ENCODE peak calls at places on chromosomes 12 and 14, in eight cellular contexts. One of them, this sample, is unnamed.

GRCh38 chr14:68564236-68564825 is 228.5 kb downstream of the ZFP36L1 start:
- DNase-seq in esophagus squamous epithelium: no peak
- DNase-seq in GM12891: no peak
- DNase-seq in sigmoid colon: no peak
- DNase-seq in stomach: no peak
- DNase-seq in IMR-90: no peak
- DNase-seq in H54: no peak
- DNase-seq in vagina: no peak
- DNase-seq in this sample: no peak

GRCh38 chr12:48629541-48629940 is 52.5 kb downstream of the KANSL2 start:
- DNase-seq in esophagus squamous epithelium: no peak
- DNase-seq in GM12891: no peak
- DNase-seq in sigmoid colon: no peak
- DNase-seq in stomach: no peak
- DNase-seq in IMR-90: no peak
- DNase-seq in H54: no peak
- DNase-seq in vagina: no peak
- DNase-seq in this sample: no peak

GRCh38 chr14:52678591-52678990 is 16.8 kb downstream of the ERO1A start:
- DNase-seq in esophagus squamous epithelium: no peak
- DNase-seq in GM12891: no peak
- DNase-seq in sigmoid colon: no peak
- DNase-seq in stomach: no peak
- DNase-seq in IMR-90: no peak
- DNase-seq in H54: no peak
- DNase-seq in vagina: no peak
- DNase-seq in this sample: no peak

GRCh38 chr14:27090716-27091115 is 492.9 kb upstream of the NOVA1 start:
- DNase-seq in esophagus squamous epithelium: no peak
- DNase-seq in GM12891: no peak
- DNase-seq in sigmoid colon: no peak
- DNase-seq in stomach: no peak
- DNase-seq in IMR-90: no peak
- DNase-seq in H54: no peak
- DNase-seq in vagina: no peak
- DNase-seq in this sample: no peak

GRCh38 chr14:60327447-60328331 is 78.7 kb downstream of the PPM1A start:
- DNase-seq in esophagus squamous epithelium: no peak
- DNase-seq in GM12891: peak
- DNase-seq in sigmoid colon: no peak
- DNase-seq in stomach: peak
- DNase-seq in IMR-90: peak
- DNase-seq in H54: no peak
- DNase-seq in vagina: no peak
- DNase-seq in this sample: no peak

GRCh38 chr12:49043856-49044258 is 16.7 kb downstream of the KMT2D start:
- DNase-seq in esophagus squamous epithelium: no peak
- DNase-seq in GM12891: peak
- DNase-seq in sigmoid colon: peak
- DNase-seq in stomach: peak
- DNase-seq in IMR-90: peak
- DNase-seq in H54: no peak
- DNase-seq in vagina: no peak
- DNase-seq in this sample: peak

GRCh38 chr12:47892819-47893218 is 12.0 kb downstream of the VDR start:
- DNase-seq in esophagus squamous epithelium: no peak
- DNase-seq in GM12891: no peak
- DNase-seq in sigmoid colon: peak
- DNase-seq in stomach: no peak
- DNase-seq in IMR-90: peak
- DNase-seq in H54: no peak
- DNase-seq in vagina: no peak
- DNase-seq in this sample: no peak

GRCh38 chr14:95322646-95323045 is 2.9 kb upstream of the CLMN start:
- DNase-seq in esophagus squamous epithelium: no peak
- DNase-seq in GM12891: no peak
- DNase-seq in sigmoid colon: no peak
- DNase-seq in stomach: no peak
- DNase-seq in IMR-90: no peak
- DNase-seq in H54: no peak
- DNase-seq in vagina: no peak
- DNase-seq in this sample: no peak

GRCh38 chr14:21703357-21704339 is 30.0 kb upstream of the OR4E1 start:
- DNase-seq in esophagus squamous epithelium: no peak
- DNase-seq in GM12891: no peak
- DNase-seq in sigmoid colon: no peak
- DNase-seq in stomach: no peak
- DNase-seq in IMR-90: no peak
- DNase-seq in H54: no peak
- DNase-seq in vagina: no peak
- DNase-seq in this sample: no peak

GRCh38 chr14:28609228-28609828 is 157.3 kb upstream of the FOXG1 start:
- DNase-seq in esophagus squamous epithelium: no peak
- DNase-seq in GM12891: no peak
- DNase-seq in sigmoid colon: no peak
- DNase-seq in stomach: peak
- DNase-seq in IMR-90: peak
- DNase-seq in H54: no peak
- DNase-seq in vagina: no peak
- DNase-seq in this sample: peak

GRCh38 chr12:93571854-93572711 is at the start of gene SOCS2:
- DNase-seq in esophagus squamous epithelium: no peak
- DNase-seq in GM12891: peak
- DNase-seq in sigmoid colon: peak
- DNase-seq in stomach: peak
- DNase-seq in IMR-90: peak
- DNase-seq in H54: peak
- DNase-seq in vagina: no peak
- DNase-seq in this sample: peak

GRCh38 chr12:25783566-25783965 is 174.9 kb upstream of the RASSF8 start:
- DNase-seq in esophagus squamous epithelium: no peak
- DNase-seq in GM12891: no peak
- DNase-seq in sigmoid colon: no peak
- DNase-seq in stomach: no peak
- DNase-seq in IMR-90: no peak
- DNase-seq in H54: no peak
- DNase-seq in vagina: no peak
- DNase-seq in this sample: no peak

GRCh38 chr14:103886304-103887169 is 39.2 kb upstream of the PPP1R13B start:
- DNase-seq in esophagus squamous epithelium: no peak
- DNase-seq in GM12891: no peak
- DNase-seq in sigmoid colon: no peak
- DNase-seq in stomach: no peak
- DNase-seq in IMR-90: no peak
- DNase-seq in H54: no peak
- DNase-seq in vagina: no peak
- DNase-seq in this sample: no peak

GRCh38 chr12:132204064-132204821 is 60.0 kb downstream of the NOC4L start:
- DNase-seq in esophagus squamous epithelium: no peak
- DNase-seq in GM12891: no peak
- DNase-seq in sigmoid colon: no peak
- DNase-seq in stomach: no peak
- DNase-seq in IMR-90: no peak
- DNase-seq in H54: no peak
- DNase-seq in vagina: no peak
- DNase-seq in this sample: no peak

GRCh38 chr12:15525414-15525813 is 203.1 kb downstream of the PTPRO start:
- DNase-seq in esophagus squamous epithelium: no peak
- DNase-seq in GM12891: no peak
- DNase-seq in sigmoid colon: no peak
- DNase-seq in stomach: no peak
- DNase-seq in IMR-90: no peak
- DNase-seq in H54: no peak
- DNase-seq in vagina: no peak
- DNase-seq in this sample: no peak

GRCh38 chr14:34733245-34733644 is 18.9 kb upstream of the CFL2 start:
- DNase-seq in esophagus squamous epithelium: no peak
- DNase-seq in GM12891: no peak
- DNase-seq in sigmoid colon: no peak
- DNase-seq in stomach: no peak
- DNase-seq in IMR-90: peak
- DNase-seq in H54: no peak
- DNase-seq in vagina: no peak
- DNase-seq in this sample: no peak

GRCh38 chr12:120709976-120710804 is at the start of gene UNC119B:
- DNase-seq in esophagus squamous epithelium: no peak
- DNase-seq in GM12891: peak
- DNase-seq in sigmoid colon: peak
- DNase-seq in stomach: peak
- DNase-seq in IMR-90: peak
- DNase-seq in H54: peak
- DNase-seq in vagina: no peak
- DNase-seq in this sample: peak
- TF ChIP-seq POLR2A in esophagus squamous epithelium: no peak
- TF ChIP-seq POLR2A in GM12891: no peak
- TF ChIP-seq POLR2A in sigmoid colon: no peak
- TF ChIP-seq POLR2A in stomach: no peak
- TF ChIP-seq POLR2A in IMR-90: peak
- TF ChIP-seq POLR2A in H54: peak
- TF ChIP-seq POLR2A in vagina: no peak
- TF ChIP-seq POLR2A in this sample: no peak

GRCh38 chr12:110549716-110550115 is 33.4 kb downstream of the PPTC7 start:
- DNase-seq in esophagus squamous epithelium: no peak
- DNase-seq in GM12891: no peak
- DNase-seq in sigmoid colon: no peak
- DNase-seq in stomach: no peak
- DNase-seq in IMR-90: no peak
- DNase-seq in H54: no peak
- DNase-seq in vagina: no peak
- DNase-seq in this sample: no peak

GRCh38 chr12:110554184-110554583 is 28.9 kb downstream of the PPTC7 start:
- DNase-seq in esophagus squamous epithelium: no peak
- DNase-seq in GM12891: no peak
- DNase-seq in sigmoid colon: no peak
- DNase-seq in stomach: no peak
- DNase-seq in IMR-90: no peak
- DNase-seq in H54: no peak
- DNase-seq in vagina: no peak
- DNase-seq in this sample: no peak

GRCh38 chr12:110548678-110549077 is 34.4 kb downstream of the PPTC7 start:
- DNase-seq in esophagus squamous epithelium: no peak
- DNase-seq in GM12891: no peak
- DNase-seq in sigmoid colon: no peak
- DNase-seq in stomach: no peak
- DNase-seq in IMR-90: peak
- DNase-seq in H54: no peak
- DNase-seq in vagina: no peak
- DNase-seq in this sample: no peak

GRCh38 chr12:110547090-110547489 is 36.0 kb downstream of the PPTC7 start:
- DNase-seq in esophagus squamous epithelium: no peak
- DNase-seq in GM12891: no peak
- DNase-seq in sigmoid colon: no peak
- DNase-seq in stomach: no peak
- DNase-seq in IMR-90: no peak
- DNase-seq in H54: no peak
- DNase-seq in vagina: no peak
- DNase-seq in this sample: no peak

GRCh38 chr12:110550981-110551380 is 32.1 kb downstream of the PPTC7 start:
- DNase-seq in esophagus squamous epithelium: no peak
- DNase-seq in GM12891: no peak
- DNase-seq in sigmoid colon: no peak
- DNase-seq in stomach: no peak
- DNase-seq in IMR-90: no peak
- DNase-seq in H54: no peak
- DNase-seq in vagina: no peak
- DNase-seq in this sample: no peak
- TF ChIP-seq POLR2A in esophagus squamous epithelium: no peak
- TF ChIP-seq POLR2A in GM12891: no peak
- TF ChIP-seq POLR2A in sigmoid colon: no peak
- TF ChIP-seq POLR2A in stomach: no peak
- TF ChIP-seq POLR2A in IMR-90: no peak
- TF ChIP-seq POLR2A in H54: no peak
- TF ChIP-seq POLR2A in vagina: no peak
- TF ChIP-seq POLR2A in this sample: no peak

DNA sequence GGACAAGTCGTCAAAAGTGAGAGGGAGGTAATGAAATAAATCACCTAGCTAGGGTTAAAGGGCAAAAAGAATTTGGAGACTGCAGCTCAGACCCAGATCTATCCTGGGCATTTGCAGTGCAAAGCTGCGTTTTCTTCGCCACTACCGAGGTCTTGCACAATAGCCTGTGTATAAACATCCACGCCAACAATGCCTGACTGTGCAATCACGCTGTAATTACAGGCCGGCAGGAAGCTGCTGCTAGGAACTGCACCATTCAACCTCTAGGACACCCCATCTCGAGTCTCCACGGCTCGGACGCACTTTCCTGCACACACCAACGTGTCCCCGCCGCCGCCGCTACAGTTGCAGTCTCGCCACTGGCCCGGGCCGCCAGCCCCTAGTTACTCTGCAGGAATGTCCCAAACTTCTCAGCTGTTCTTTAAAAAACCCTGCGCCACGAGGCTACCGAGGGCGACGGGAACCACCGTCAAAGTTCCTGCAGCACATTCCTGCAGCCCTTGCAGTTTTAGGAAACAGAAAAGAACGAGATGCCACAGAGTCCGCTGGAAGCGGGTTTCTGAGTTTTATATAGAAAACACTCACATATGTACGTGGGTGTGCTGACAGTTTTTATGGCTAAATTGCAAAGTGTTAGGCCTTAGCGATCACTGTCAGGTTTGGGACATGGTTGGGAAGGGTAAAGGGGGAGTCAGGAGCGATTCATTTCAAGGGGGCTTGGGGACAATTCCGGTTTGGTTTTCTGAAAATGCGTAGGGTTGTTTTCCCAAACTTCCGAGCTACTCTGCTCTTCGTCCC is 65.6 kb upstream of the PTGR2 start:
- DNase-seq in esophagus squamous epithelium: no peak
- DNase-seq in GM12891: no peak
- DNase-seq in sigmoid colon: peak
- DNase-seq in stomach: peak
- DNase-seq in IMR-90: peak
- DNase-seq in H54: no peak
- DNase-seq in vagina: peak
- DNase-seq in this sample: peak
- TF ChIP-seq POLR2A in esophagus squamous epithelium: peak
- TF ChIP-seq POLR2A in GM12891: no peak
- TF ChIP-seq POLR2A in sigmoid colon: peak
- TF ChIP-seq POLR2A in stomach: no peak
- TF ChIP-seq POLR2A in IMR-90: peak
- TF ChIP-seq POLR2A in H54: peak
- TF ChIP-seq POLR2A in vagina: peak
- TF ChIP-seq POLR2A in this sample: peak

DNA sequence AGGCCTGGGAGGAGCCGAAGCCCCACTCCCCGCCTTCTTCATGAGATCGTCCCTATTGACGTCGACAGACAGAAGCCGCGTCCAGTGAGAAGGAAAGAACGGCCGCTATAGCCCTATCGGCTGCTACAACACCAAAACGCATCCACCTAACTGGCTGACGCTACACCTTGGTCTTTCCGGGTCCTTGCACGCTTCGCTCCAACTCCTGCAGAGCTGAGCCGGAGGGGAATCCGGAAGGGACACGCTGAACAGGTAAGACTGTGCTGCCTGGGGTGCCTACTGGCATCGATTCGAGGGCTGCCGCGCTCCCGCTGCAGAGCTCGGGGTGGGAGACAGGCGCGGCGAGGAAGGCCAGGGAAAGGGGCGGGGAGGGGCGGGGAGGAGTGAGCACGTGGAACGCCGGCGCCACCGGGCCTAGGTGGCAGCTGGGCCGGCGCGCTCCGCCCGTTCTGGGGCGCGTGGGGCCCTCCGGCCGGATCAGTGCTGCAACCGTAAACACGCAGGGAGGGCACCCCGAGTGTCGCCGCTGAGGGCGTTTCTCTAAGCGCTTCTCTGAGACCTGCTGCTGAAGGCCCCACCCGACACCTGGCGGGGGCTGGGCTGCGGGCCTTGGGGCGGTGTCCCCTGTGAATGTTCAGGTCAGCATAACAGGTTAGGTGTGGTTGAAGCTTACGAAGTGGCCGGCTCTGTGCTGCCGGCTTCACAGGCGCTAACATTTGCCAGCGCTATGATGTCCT is at the start of gene DCAF4:
- DNase-seq in esophagus squamous epithelium: peak
- DNase-seq in GM12891: peak
- DNase-seq in sigmoid colon: peak
- DNase-seq in stomach: peak
- DNase-seq in IMR-90: peak
- DNase-seq in H54: peak
- DNase-seq in vagina: peak
- DNase-seq in this sample: peak
- TF ChIP-seq POLR2A in esophagus squamous epithelium: peak
- TF ChIP-seq POLR2A in GM12891: no peak
- TF ChIP-seq POLR2A in sigmoid colon: no peak
- TF ChIP-seq POLR2A in stomach: no peak
- TF ChIP-seq POLR2A in IMR-90: no peak
- TF ChIP-seq POLR2A in H54: peak
- TF ChIP-seq POLR2A in vagina: no peak
- TF ChIP-seq POLR2A in this sample: peak